ENCODE peak calls at places on chromosome 11, in six cellular contexts. C is stomach, M is uterus, O is heart right ventricle, I is fibroblast of lung, X is colonic mucosa. D is an unnamed sample. For H3K27me3, the result is how much of the 10 kb centered on the place peaks cover.

GRCh38 chr11:111749646-111750045 is 16.5 kb downstream of the PPP2R1B start:
- DNase-seq in C (no peak), M (no peak), O (no peak), I (no peak), X (no peak), D (no peak)

GRCh38 chr11:12810497-12810896 is 136.3 kb downstream of the TEAD1 start:
- DNase-seq in C (no peak), M (peak), O (no peak), I (peak), X (no peak), D (no peak)

GRCh38 chr11:45146072-45147016 is at the start of gene PRDM11:
- DNase-seq in C (peak), M (peak), O (peak), I (peak), X (peak), D (peak)

GRCh38 chr11:67645521-67646457 is 4.7 kb downstream of the ACY3 start:
- DNase-seq in C (no peak), M (no peak), O (no peak), I (no peak), X (no peak), D (no peak)

GRCh38 chr11:111520565-111520964 is 6.0 kb downstream of the HOATZ start:
- DNase-seq in C (no peak), M (no peak), O (no peak), I (peak), X (no peak), D (no peak)

GRCh38 chr11:42521994-42522393 is 789.8 kb upstream of the API5 start:
- DNase-seq in C (no peak), M (no peak), O (no peak), I (no peak), X (no peak), D (no peak)

GRCh38 chr11:122038543-122038942 is 77.5 kb downstream of the BLID start:
- DNase-seq in C (no peak), M (no peak), O (no peak), I (peak), X (no peak), D (no peak)

GRCh38 chr11:65653229-65654225 is 9.2 kb downstream of the RELA start:
- DNase-seq in C (peak), M (no peak), O (no peak), I (no peak), X (no peak), D (peak)

GRCh38 chr11:75771646-75772410 is 3.2 kb downstream of the DGAT2 start:
- DNase-seq in C (peak), M (no peak), O (no peak), I (peak), X (no peak), D (no peak)

GRCh38 chr11:72617080-72617744 is 57.0 kb downstream of the PDE2A start:
- DNase-seq in C (no peak), M (peak), O (peak), I (peak), X (no peak), D (no peak)

GRCh38 chr11:83493918-83494317 is 207.8 kb upstream of the CCDC90B start:
- DNase-seq in C (peak), M (no peak), O (no peak), I (no peak), X (no peak), D (no peak)

GRCh38 chr11:44329472-44330230 is 19.7 kb upstream of the ALX4 start:
- DNase-seq in C (no peak), M (no peak), O (no peak), I (no peak), X (no peak), D (no peak)

GRCh38 chr11:126403039-126403438 is 47.6 kb downstream of the ST3GAL4 start:
- DNase-seq in C (no peak), M (no peak), O (no peak), I (no peak), X (peak), D (no peak)

GRCh38 chr11:73439002-73439843 is 63.0 kb downstream of the RELT start:
- DNase-seq in C (no peak), M (no peak), O (no peak), I (no peak), X (no peak), D (no peak)

GRCh38 chr11:124886476-124886875 is 11.2 kb downstream of the ROBO4 start:
- DNase-seq in C (no peak), M (no peak), O (no peak), I (no peak), X (no peak), D (no peak)
- TF ChIP-seq CTCF in C (no peak), M (no peak), O (no peak), I (no peak), X (no peak), D (no peak)

GRCh38 chr11:125384825-125385224 is 111.2 kb downstream of the FEZ1 start:
- DNase-seq in C (no peak), M (no peak), O (no peak), I (no peak), X (no peak), D (no peak)
- H3K27ac ChIP-seq in C (no peak), M (no peak), O (no peak), I (no peak), X (no peak), D (no peak)

GRCh38 chr11:3857628-3858027 is 2.2 kb downstream of the STIM1 start:
- DNase-seq in C (no peak), M (no peak), O (no peak), I (no peak), X (no peak), D (no peak)

GRCh38 chr11:3859373-3859881 is 4.0 kb downstream of the STIM1 start:
- DNase-seq in C (peak), M (no peak), O (peak), I (no peak), X (peak), D (peak)

GRCh38 chr11:3861698-3862097 is 6.2 kb downstream of the STIM1 start:
- DNase-seq in C (no peak), M (no peak), O (no peak), I (no peak), X (no peak), D (no peak)

GRCh38 chr11:3856856-3857553 is 1.5 kb downstream of the STIM1 start:
- DNase-seq in C (no peak), M (no peak), O (no peak), I (no peak), X (no peak), D (no peak)

DNA sequence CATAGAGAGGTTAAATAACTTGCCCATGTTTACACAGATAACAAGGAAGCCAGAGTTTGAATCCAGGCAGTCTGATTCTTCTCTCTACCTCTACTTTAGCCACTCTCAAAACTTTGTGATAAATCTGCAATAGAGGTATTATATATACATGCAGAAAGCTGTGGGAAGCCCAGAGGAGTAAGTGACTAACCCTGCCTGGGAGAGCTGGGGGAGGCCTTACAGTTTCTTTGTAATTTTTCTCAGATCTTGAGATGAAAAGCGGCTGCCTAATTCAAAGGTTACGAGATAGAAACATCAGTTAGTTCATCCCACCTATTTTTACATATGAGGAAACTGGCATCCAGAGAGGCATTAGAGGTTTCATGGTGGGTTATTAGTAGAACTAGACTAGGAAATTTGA is 4.9 kb downstream of the STIM1 start:
- DNase-seq in C (no peak), M (no peak), O (no peak), I (no peak), X (no peak), D (no peak)
- H3K27me3 ChIP-seq in C (under half), M (under half), O (under half), I (under half), X (under half), D (under half)

GRCh38 chr11:120562806-120563425 is 51.4 kb downstream of the GRIK4 start:
- DNase-seq in C (no peak), M (no peak), O (peak), I (no peak), X (no peak), D (no peak)

GRCh38 chr11:120564573-120565301 is 53.2 kb downstream of the GRIK4 start:
- DNase-seq in C (no peak), M (no peak), O (peak), I (peak), X (no peak), D (peak)

GRCh38 chr11:120563698-120564572 is 52.4 kb downstream of the GRIK4 start:
- DNase-seq in C (no peak), M (no peak), O (peak), I (peak), X (no peak), D (no peak)

GRCh38 chr11:120558754-120559431 is 47.3 kb downstream of the GRIK4 start:
- DNase-seq in C (no peak), M (no peak), O (no peak), I (no peak), X (no peak), D (no peak)

GRCh38 chr11:120561286-120561685 is 49.7 kb downstream of the GRIK4 start:
- DNase-seq in C (no peak), M (no peak), O (no peak), I (no peak), X (no peak), D (peak)
- TF ChIP-seq CTCF in C (no peak), M (no peak), O (no peak), I (no peak), X (no peak), D (no peak)

D was measured in ascending aorta.